ENCODE peak calls at places on chromosomes 2 and 18, in seven cellular contexts. W, L, Z, B, P, A and J are unnamed samples.

GRCh38 chr2:210899131-210899530 is 342.7 kb downstream of the CPS1 start:
- DNase-seq in W (no peak), L (no peak), Z (no peak), B (no peak), P (peak), A (no peak), J (no peak)

GRCh38 chr2:166632616-166633015 is 138.6 kb upstream of the SCN7A start:
- DNase-seq in W (no peak), L (no peak), Z (peak), B (no peak), P (no peak), A (no peak), J (peak)

GRCh38 chr18:32093106-32093511 is 1.4 kb downstream of the RNF138 start:
- DNase-seq in W (peak), L (peak), Z (peak), B (peak), P (peak), A (peak), J (peak)

GRCh38 chr2:218065239-218066006 is 3.6 kb upstream of the RUFY4 start:
- DNase-seq in W (no peak), L (no peak), Z (no peak), B (no peak), P (no peak), A (no peak), J (no peak)

GRCh38 chr18:13610517-13610916 is 115.8 kb downstream of the FAM210A start:
- DNase-seq in W (no peak), L (no peak), Z (no peak), B (no peak), P (no peak), A (no peak), J (no peak)

GRCh38 chr2:24191848-24192247 is 17.0 kb downstream of the FAM228A start:
- DNase-seq in W (no peak), L (no peak), Z (no peak), B (no peak), P (no peak), A (no peak), J (no peak)

GRCh38 chr2:155054712-155055111 is 356.2 kb downstream of the KCNJ3 start:
- DNase-seq in W (no peak), L (no peak), Z (no peak), B (no peak), P (no peak), A (no peak), J (no peak)

GRCh38 chr2:29051730-29052129 is 22.6 kb downstream of the PCARE start:
- DNase-seq in W (no peak), L (no peak), Z (no peak), B (no peak), P (no peak), A (no peak), J (no peak)

GRCh38 chr2:150339951-150340350 is 147.5 kb downstream of the RND3 start:
- DNase-seq in W (no peak), L (no peak), Z (no peak), B (no peak), P (no peak), A (peak), J (peak)

GRCh38 chr2:127674241-127675209 is 805 bp downstream of the LIMS2 start:
- DNase-seq in W (peak), L (no peak), Z (peak), B (no peak), P (no peak), A (no peak), J (no peak)

GRCh38 chr2:107132141-107132540 is 246.2 kb upstream of the ST6GAL2 start:
- DNase-seq in W (no peak), L (no peak), Z (no peak), B (no peak), P (peak), A (no peak), J (no peak)

GRCh38 chr2:218257390-218257981 is 3.3 kb upstream of the GPBAR1 start:
- DNase-seq in W (no peak), L (no peak), Z (peak), B (peak), P (peak), A (no peak), J (no peak)

GRCh38 chr2:216664593-216665034 is 30.7 kb downstream of the IGFBP5 start:
- DNase-seq in W (no peak), L (no peak), Z (peak), B (no peak), P (peak), A (no peak), J (no peak)

GRCh38 chr2:106192752-106193490 is 1.2 kb downstream of the UXS1 start:
- DNase-seq in W (no peak), L (no peak), Z (peak), B (peak), P (peak), A (no peak), J (peak)

GRCh38 chr2:169928463-169928864 is 101.2 kb downstream of the UBR3 start:
- DNase-seq in W (no peak), L (no peak), Z (peak), B (no peak), P (peak), A (peak), J (peak)

GRCh38 chr2:39523308-39524044 is 86.4 kb upstream of the MAP4K3 start:
- DNase-seq in W (no peak), L (no peak), Z (peak), B (no peak), P (peak), A (no peak), J (peak)

GRCh38 chr18:36828157-36828629 is 609 bp downstream of the TPGS2 start:
- DNase-seq in W (no peak), L (no peak), Z (peak), B (peak), P (peak), A (no peak), J (peak)